ENCODE peak calls at places on chromosomes 16 and 17, in four cellular contexts. F, V, Z and D are unnamed samples.

GRCh38 chr17:50026901-50027638 is 28.8 kb upstream of the ITGA3 start:
- DNase-seq in F (no peak), V (peak; percentile 67), Z (peak; percentile 62), D (peak; percentile 36)

GRCh38 chr16:27462846-27463682 is 61.1 kb downstream of the IL21R start:
- DNase-seq in F (no peak), V (no peak), Z (no peak), D (no peak)

GRCh38 chr17:77476920-77477805 is 336.4 kb downstream of the SEC14L1 start:
- DNase-seq in F (no peak), V (peak; percentile 43), Z (no peak), D (no peak)

GRCh38 chr16:13780406-13780805 is 139.5 kb upstream of the ERCC4 start:
- DNase-seq in F (no peak), V (no peak), Z (no peak), D (no peak)

GRCh38 chr17:37844158-37844976 is 79.8 kb upstream of the TBC1D3K start:
- DNase-seq in F (no peak), V (peak; percentile 3), Z (peak; percentile 15), D (no peak)

GRCh38 chr16:11583889-11584565 is 2.7 kb downstream of the LITAF start:
- DNase-seq in F (no peak), V (no peak), Z (no peak), D (no peak)

GRCh38 chr17:77644981-77645380 is 313.5 kb upstream of the TNRC6C start:
- DNase-seq in F (no peak), V (peak; percentile 15), Z (peak; percentile 40), D (no peak)

GRCh38 chr17:81309140-81309858 is 14.2 kb upstream of the SLC38A10 start:
- DNase-seq in F (peak; percentile 25), V (no peak), Z (no peak), D (no peak)

GRCh38 chr17:78387982-78388941 is 9.8 kb downstream of the PGS1 start:
- DNase-seq in F (no peak), V (no peak), Z (no peak), D (no peak)